ENCODE peak calls at places on chromosomes 13 and 19, in eight cellular contexts. E is transverse colon; K is NB4; S is D721Med; D is tibial nerve; W is CD4-positive, alpha-beta T cell; V is nephron progenitor cell; N is type B pancreatic cell. H is an unnamed sample.

GRCh38 chr13:90416519-90416918 is 931.0 kb upstream of the MIR17HG start:
- DNase-seq in S (no peak), D (peak), N (no peak), W (no peak), K (no peak), E (no peak), V (no peak), H (no peak)

GRCh38 chr13:106589716-106590115 is 21.8 kb upstream of the ARGLU1 start:
- DNase-seq in W (no peak), N (no peak), V (no peak), E (no peak), S (no peak), K (no peak), D (no peak), H (no peak)

GRCh38 chr13:96898212-96898611 is 96.1 kb downstream of the OXGR1 start:
- DNase-seq in E (no peak), S (no peak), N (no peak), K (no peak), V (no peak), W (no peak), D (no peak), H (no peak)

GRCh38 chr13:93270769-93271753 is 44.5 kb downstream of the GPC6 start:
- DNase-seq in S (no peak), N (no peak), D (no peak), W (no peak), K (no peak), E (no peak), V (no peak), H (no peak)

GRCh38 chr19:932647-933552 is 7.1 kb downstream of the ARID3A start:
- DNase-seq in E (peak), V (peak), K (peak), D (peak), N (peak), S (no peak), W (no peak), H (peak)

GRCh38 chr13:39364797-39365468 is 238.1 kb downstream of the LHFPL6 start:
- DNase-seq in V (peak), D (no peak), E (no peak), W (no peak), K (no peak), S (no peak), N (no peak), H (no peak)

GRCh38 chr13:44653261-44653660 is 77.1 kb upstream of the TSC22D1 start:
- DNase-seq in W (no peak), N (no peak), E (no peak), S (no peak), V (no peak), K (no peak), D (no peak), H (no peak)

GRCh38 chr19:19485161-19485997 is 30.0 kb downstream of the TSSK6 start:
- DNase-seq in V (no peak), E (no peak), K (peak), N (no peak), S (no peak), W (no peak), D (no peak), H (no peak)

GRCh38 chr13:113291997-113292862 is 4.8 kb upstream of the LAMP1 start:
- DNase-seq in K (peak), S (no peak), D (no peak), V (peak), N (no peak), E (no peak), W (no peak), H (peak)

GRCh38 chr19:39917561-39918182 is 16.8 kb downstream of the FCGBP start:
- DNase-seq in K (no peak), V (no peak), W (no peak), D (no peak), N (peak), S (no peak), E (no peak), H (no peak)

GRCh38 chr13:112703935-112704633 is 14.2 kb downstream of the ATP11A start:
- DNase-seq in D (no peak), N (no peak), V (no peak), S (no peak), E (peak), W (no peak), K (peak), H (no peak)

GRCh38 chr13:40589285-40590109 is 76.9 kb downstream of the FOXO1 start:
- DNase-seq in S (no peak), V (peak), N (no peak), E (peak), K (peak), W (no peak), D (peak), H (peak)

GRCh38 chr13:48400820-48401219 is 12.1 kb downstream of the LPAR6 start:
- DNase-seq in E (no peak), D (no peak), V (no peak), K (peak), S (no peak), W (no peak), N (no peak), H (no peak)

GRCh38 chr13:21175656-21176194 is 627 bp downstream of the SKA3 start:
- DNase-seq in S (no peak), V (no peak), N (no peak), E (no peak), W (no peak), D (no peak), K (no peak), H (no peak)

GRCh38 chr13:78786399-78786879 is 127.5 kb upstream of the OBI1 start:
- DNase-seq in N (no peak), S (no peak), K (no peak), E (no peak), D (no peak), W (no peak), V (peak), H (no peak)

GRCh38 chr19:46536391-46536790 is 40.7 kb upstream of the PNMA8B start:
- DNase-seq in K (no peak), D (no peak), E (no peak), W (no peak), N (no peak), S (no peak), V (no peak), H (no peak)

GRCh38 chr19:55657004-55657747 is 2.3 kb downstream of the U2AF2 start:
- DNase-seq in N (no peak), V (no peak), E (no peak), W (no peak), S (no peak), K (no peak), D (no peak), H (no peak)

GRCh38 chr19:35216833-35217707 is 11.5 kb downstream of the FAM187B start:
- DNase-seq in K (no peak), E (peak), V (no peak), S (no peak), W (no peak), N (no peak), D (peak), H (no peak)

GRCh38 chr19:37303591-37304171 is 67.2 kb upstream of the ZNF527 start:
- DNase-seq in V (no peak), D (no peak), N (no peak), S (no peak), E (no peak), W (no peak), K (no peak), H (no peak)

GRCh38 chr19:13932911-13933393 is 5.3 kb downstream of the PODNL1 start:
- DNase-seq in E (no peak), W (no peak), D (no peak), V (no peak), N (no peak), S (no peak), K (no peak), H (no peak)

GRCh38 chr19:48918801-48919247 is 14.7 kb upstream of the DHDH start:
- DNase-seq in W (no peak), N (no peak), E (no peak), D (no peak), V (peak), S (no peak), K (peak), H (peak)

GRCh38 chr13:25085125-25085742 is 10.7 kb upstream of the PABPC3 start:
- DNase-seq in K (peak), E (peak), N (no peak), D (peak), V (peak), W (no peak), S (peak), H (peak)
- TF ChIP-seq CTCF in K (peak), E (peak), N (peak), D (peak), V (peak), W (no peak), S (peak), H (peak)

GRCh38 chr13:70960841-70961443 is 852.7 kb upstream of the KLHL1 start:
- DNase-seq in K (peak), E (no peak), S (no peak), D (peak), N (no peak), W (no peak), V (no peak), H (peak)
- TF ChIP-seq CTCF in K (peak), E (peak), S (peak), D (peak), N (peak), W (peak), V (peak), H (peak)

GRCh38 chr19:53431399-53432087 is at the start of gene ZNF761:
- DNase-seq in D (peak), E (peak), K (peak), N (peak), W (peak), S (peak), V (peak), H (peak)
- TF ChIP-seq CTCF in D (peak), E (peak), K (peak), N (peak), W (no peak), S (no peak), V (peak), H (no peak)

GRCh38 chr13:23159587-23160240 is 21.1 kb upstream of the SGCG start:
- DNase-seq in N (no peak), D (no peak), S (no peak), E (no peak), K (no peak), W (no peak), V (peak), H (peak)

GRCh38 chr13:23160241-23161175 is 20.3 kb upstream of the SGCG start:
- DNase-seq in N (no peak), V (peak), S (no peak), K (peak), W (no peak), D (no peak), E (no peak), H (no peak)

GRCh38 chr13:23161176-23161825 is 19.5 kb upstream of the SGCG start:
- DNase-seq in V (no peak), N (no peak), E (no peak), D (no peak), K (no peak), W (no peak), S (no peak), H (no peak)

DNA sequence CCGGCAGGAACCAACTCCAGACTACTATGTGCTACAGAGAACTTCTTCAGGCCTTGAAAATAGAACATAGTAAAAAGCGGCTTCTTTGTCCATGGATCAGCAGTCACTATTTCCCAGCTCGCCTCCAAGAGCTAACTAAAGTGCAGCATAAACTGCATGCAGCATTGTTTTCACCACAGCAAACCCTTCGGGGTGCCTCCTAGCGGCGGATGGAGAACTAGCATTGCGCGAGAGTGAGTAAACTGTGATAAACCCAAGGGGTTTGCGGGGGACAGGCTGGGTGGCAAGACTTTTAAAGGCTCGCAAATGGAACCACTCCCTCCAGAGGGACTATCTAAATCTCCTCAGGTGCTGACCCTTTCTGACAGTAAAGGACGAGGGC is 21.6 kb upstream of the SGCG start:
- DNase-seq in S (peak), N (no peak), K (peak), E (no peak), V (peak), D (peak), W (no peak), H (peak)
- TF ChIP-seq CTCF in S (peak), N (peak), K (peak), E (no peak), V (peak), D (peak), W (no peak), H (peak)

DNA sequence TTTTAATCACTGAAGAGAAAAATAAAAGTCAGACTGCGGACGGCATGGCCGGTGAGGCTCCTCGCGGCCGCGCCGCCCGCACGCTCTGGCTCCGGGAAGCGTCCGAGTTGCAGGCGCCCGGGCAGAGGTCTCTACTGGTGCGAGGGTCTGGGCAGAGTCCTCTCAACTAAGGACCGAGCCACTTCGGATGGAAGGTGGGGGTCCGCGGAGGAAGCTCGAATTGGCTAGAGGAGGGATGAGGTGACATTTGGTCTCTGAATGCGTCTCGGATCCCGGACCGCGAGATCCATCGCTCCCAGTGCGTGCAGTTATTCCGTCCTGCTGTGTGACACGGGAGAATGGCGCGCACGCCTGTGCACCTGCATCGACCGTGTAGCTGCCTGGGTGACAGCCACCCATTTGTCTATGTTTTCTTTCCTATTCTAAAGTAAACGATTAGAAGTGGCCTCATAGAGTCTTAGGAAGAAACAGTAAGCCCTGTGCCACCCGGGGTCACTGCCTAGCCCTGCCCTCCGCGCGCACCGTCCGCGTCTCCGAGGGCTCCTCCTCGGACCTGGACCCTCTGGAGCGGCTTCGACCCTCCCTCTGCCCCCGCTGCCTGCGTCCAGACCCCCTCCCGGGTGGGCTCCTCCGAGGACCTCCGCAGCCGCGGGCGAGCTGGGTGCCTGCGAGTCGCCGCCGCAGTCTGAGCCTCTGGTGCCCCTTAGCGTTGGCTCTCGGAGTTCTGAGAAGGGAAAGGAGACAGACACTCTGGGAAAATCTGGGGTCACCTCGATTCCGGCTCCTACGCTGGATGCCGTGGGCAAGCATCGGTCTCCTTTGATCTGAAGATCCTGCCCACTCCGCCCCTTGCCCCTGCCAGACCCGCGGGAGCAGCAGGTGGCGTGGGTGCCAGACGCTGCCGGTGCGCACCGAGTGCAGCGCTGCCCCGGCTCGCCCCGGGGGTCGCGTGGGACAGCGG is 347.4 kb downstream of the LIG4 start:
- DNase-seq in N (peak), V (peak), W (no peak), D (no peak), K (no peak), S (no peak), E (no peak), H (peak)
- TF ChIP-seq CTCF in N (peak), V (peak), W (no peak), D (no peak), K (no peak), S (peak), E (no peak), H (no peak)

GRCh38 chr19:10895920-10896319 is 24.6 kb downstream of the CARM1 start:
- DNase-seq in D (no peak), N (no peak), E (no peak), K (no peak), S (no peak), V (peak), W (no peak), H (no peak)
- TF ChIP-seq CTCF in D (no peak), N (no peak), E (no peak), K (peak), S (no peak), V (no peak), W (no peak), H (no peak)

GRCh38 chr19:6059396-6059947 is 50.8 kb downstream of the RFX2 start:
- DNase-seq in V (no peak), E (no peak), N (peak), S (no peak), D (no peak), W (no peak), K (no peak), H (no peak)

GRCh38 chr19:6058411-6059201 is 51.7 kb downstream of the RFX2 start:
- DNase-seq in V (no peak), N (peak), K (no peak), E (peak), W (no peak), D (no peak), S (no peak), H (no peak)

GRCh38 chr19:6060600-6061391 is 49.5 kb downstream of the RFX2 start:
- DNase-seq in S (no peak), D (no peak), E (no peak), V (no peak), W (no peak), K (peak), N (peak), H (no peak)

GRCh38 chr19:6061420-6062130 is 48.7 kb downstream of the RFX2 start:
- DNase-seq in W (no peak), S (no peak), N (peak), E (peak), D (no peak), V (no peak), K (no peak), H (no peak)

DNA sequence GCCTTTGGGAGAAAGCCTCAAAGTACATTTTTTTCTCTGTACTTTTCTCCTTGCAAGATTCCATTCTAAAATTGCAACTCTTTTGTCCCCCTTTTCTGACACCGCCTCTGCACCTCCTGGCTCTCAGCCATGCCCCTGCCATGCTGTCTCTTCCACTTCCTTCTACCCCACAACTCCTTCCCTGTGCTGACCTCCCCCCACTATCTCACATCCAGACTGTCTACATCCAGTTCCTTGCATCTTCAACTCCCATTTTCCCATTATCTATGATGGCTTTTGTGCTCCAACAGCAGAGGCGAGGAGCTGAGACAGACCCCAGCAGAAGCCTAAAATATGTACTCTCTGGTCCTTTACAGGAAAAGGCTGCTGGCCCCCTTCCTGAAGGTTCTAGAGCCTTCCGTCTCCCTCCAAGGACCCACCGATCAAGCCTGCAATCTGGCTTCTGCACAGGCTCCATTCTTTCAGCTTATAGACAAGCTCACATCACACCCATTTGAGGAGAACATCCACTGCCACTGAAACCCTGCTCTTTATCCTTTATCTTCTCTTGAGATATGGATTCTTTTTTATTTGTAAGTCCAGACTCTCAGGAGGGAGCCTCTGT is 50.2 kb downstream of the RFX2 start:
- DNase-seq in S (no peak), E (peak), V (no peak), N (peak), K (no peak), D (no peak), W (no peak), H (no peak)
- TF ChIP-seq CTCF in S (no peak), E (no peak), V (no peak), N (no peak), K (no peak), D (no peak), W (no peak), H (no peak)

GRCh38 chr13:33060815-33061214 is 44.6 kb downstream of the KL start:
- DNase-seq in W (no peak), D (no peak), E (no peak), S (no peak), V (no peak), K (no peak), N (no peak), H (no peak)

GRCh38 chr13:33053397-33054066 is 37.3 kb downstream of the KL start:
- DNase-seq in N (no peak), D (no peak), E (no peak), W (no peak), S (no peak), V (no peak), K (no peak), H (no peak)

GRCh38 chr13:33058816-33059215 is 42.6 kb downstream of the KL start:
- DNase-seq in S (no peak), V (no peak), E (no peak), N (no peak), W (no peak), K (no peak), D (no peak), H (no peak)

GRCh38 chr13:33052446-33052845 is 36.2 kb downstream of the KL start:
- DNase-seq in D (no peak), V (no peak), S (no peak), W (no peak), K (no peak), N (no peak), E (no peak), H (no peak)

DNA sequence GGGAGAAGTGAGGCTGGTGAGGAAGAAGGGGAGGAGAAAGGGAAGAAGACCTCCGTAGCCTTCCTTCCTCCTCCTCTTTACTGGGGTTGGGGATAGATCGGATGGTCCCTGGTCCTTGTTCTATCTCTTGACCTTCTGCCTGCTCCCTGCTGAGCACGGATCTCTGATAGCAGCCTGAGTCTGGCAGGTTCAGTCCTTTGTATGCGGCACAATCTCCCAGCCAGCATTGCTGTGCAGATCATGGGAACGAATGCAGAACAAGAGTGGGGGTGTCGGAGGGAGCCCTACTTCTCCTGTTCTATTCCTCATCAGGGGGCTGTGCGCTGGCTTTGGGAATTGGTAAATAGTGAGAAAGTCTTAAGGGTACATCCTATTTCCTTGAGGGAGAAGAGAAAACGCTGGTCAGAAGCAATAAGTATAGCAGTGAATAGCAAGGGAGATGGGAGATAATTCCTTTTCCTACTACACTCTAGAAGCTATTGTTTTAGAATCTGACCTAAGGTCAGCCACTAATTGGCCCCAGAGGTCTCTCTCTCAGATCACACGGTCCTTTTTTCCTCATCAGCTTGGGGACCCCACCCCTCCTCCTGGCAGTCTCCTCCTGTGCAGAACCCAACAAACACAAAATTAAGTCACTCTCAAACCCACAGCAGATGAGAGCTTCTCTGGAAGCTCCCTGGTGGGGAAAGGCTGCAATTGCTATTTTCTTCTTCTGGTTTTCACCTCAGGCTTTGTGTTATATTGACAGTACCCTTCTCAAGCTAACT is 41.0 kb downstream of the KL start:
- DNase-seq in V (no peak), D (peak), E (no peak), N (no peak), K (peak), W (no peak), S (no peak), H (peak)
- TF ChIP-seq CTCF in V (no peak), D (peak), E (peak), N (peak), K (peak), W (no peak), S (peak), H (peak)